ENCODE peak calls at places on chromosomes 12 and 14, in seven cellular contexts. K is T-helper 1 cell; W is Kasumi-1; J is NCI-H1694 treated with DMSO at 0.1 percent for 48 hours; A is amniotic stem cell; U is stimulated activated naive CD4-positive, alpha-beta T cell; P is NCI-H345. O is an unnamed sample.

GRCh38 chr12:89319111-89319510 is 33.2 kb downstream of the DUSP6 start:
- DNase-seq in K (no peak), W (no peak), J (no peak), A (no peak), U (no peak), P (no peak), O (no peak)

GRCh38 chr14:104499784-104500496 is 79.6 kb upstream of the C14orf180 start:
- DNase-seq in K (no peak), W (no peak), J (no peak), A (no peak), U (no peak), P (no peak), O (no peak)

GRCh38 chr12:25623816-25624215 is 70.7 kb upstream of the LMNTD1 start:
- DNase-seq in K (no peak), W (no peak), J (no peak), A (no peak), U (no peak), P (no peak), O (no peak)

GRCh38 chr14:104735830-104736642 is 12.0 kb downstream of the ADSS1 start:
- DNase-seq in K (no peak), W (no peak), J (no peak), A (no peak), U (no peak), P (no peak), O (no peak)

GRCh38 chr14:52988153-52988552 is 37.3 kb upstream of the FERMT2 start:
- DNase-seq in K (no peak), W (no peak), J (no peak), A (no peak), U (no peak), P (no peak), O (no peak)

GRCh38 chr14:51738754-51739153 is 87.0 kb downstream of the FRMD6 start:
- DNase-seq in K (no peak), W (no peak), J (peak), A (no peak), U (no peak), P (no peak), O (no peak)

GRCh38 chr14:106691601-106692291 is 1165.4 kb downstream of the TMEM121 start:
- DNase-seq in K (peak), W (no peak), J (no peak), A (no peak), U (peak), P (no peak), O (no peak)

GRCh38 chr12:51980051-51980808 is 26.5 kb upstream of the TAMALIN start:
- DNase-seq in K (peak), W (peak), J (peak), A (peak), U (peak), P (peak), O (peak)

GRCh38 chr12:19529933-19530630 is 90.8 kb downstream of the AEBP2 start:
- DNase-seq in K (no peak), W (no peak), J (no peak), A (no peak), U (no peak), P (no peak), O (no peak)

GRCh38 chr12:52441320-52441911 is 7.2 kb upstream of the KRT75 start:
- DNase-seq in K (no peak), W (no peak), J (no peak), A (no peak), U (no peak), P (no peak), O (no peak)

GRCh38 chr14:68856572-68856971 is 63.7 kb upstream of the ZFP36L1 start:
- DNase-seq in K (no peak), W (no peak), J (no peak), A (no peak), U (no peak), P (no peak), O (no peak)

GRCh38 chr12:43758247-43758727 is 303 bp downstream of the PUS7L start:
- DNase-seq in K (no peak), W (peak), J (no peak), A (no peak), U (no peak), P (no peak), O (no peak)

GRCh38 chr12:98344034-98344565 is 171.3 kb upstream of the TMPO start:
- DNase-seq in K (no peak), W (no peak), J (no peak), A (no peak), U (no peak), P (no peak), O (no peak)

GRCh38 chr12:126033746-126034145 is 968.5 kb downstream of the AACS start:
- DNase-seq in K (no peak), W (no peak), J (no peak), A (no peak), U (no peak), P (no peak), O (no peak)

GRCh38 chr12:112759786-112760185 is 31.8 kb upstream of the RPH3A start:
- DNase-seq in K (no peak), W (no peak), J (no peak), A (no peak), U (no peak), P (no peak), O (no peak)

GRCh38 chr14:56794557-56795283 is 15.6 kb downstream of the OTX2 start:
- DNase-seq in K (no peak), W (no peak), J (no peak), A (no peak), U (no peak), P (no peak), O (no peak)

GRCh38 chr12:48080285-48080684 is 25.6 kb downstream of the SENP1 start:
- DNase-seq in K (no peak), W (no peak), J (no peak), A (no peak), U (no peak), P (no peak), O (no peak)

GRCh38 chr14:77375973-77376372 is 921 bp downstream of the TMED8 start:
- DNase-seq in K (no peak), W (no peak), J (no peak), A (no peak), U (no peak), P (no peak), O (no peak)

GRCh38 chr12:80698847-80699542 is 8.4 kb upstream of the MYF6 start:
- DNase-seq in K (no peak), W (no peak), J (no peak), A (no peak), U (no peak), P (no peak), O (no peak)

GRCh38 chr12:12548713-12549112 is 13.9 kb downstream of the DUSP16 start:
- DNase-seq in K (no peak), W (no peak), J (no peak), A (no peak), U (no peak), P (no peak), O (no peak)

GRCh38 chr12:5269846-5270245 is 162.1 kb upstream of the NTF3 start:
- DNase-seq in K (no peak), W (no peak), J (no peak), A (no peak), U (no peak), P (no peak), O (no peak)

GRCh38 chr14:92473947-92474535 is 39.5 kb upstream of the RIN3 start:
- DNase-seq in K (no peak), W (no peak), J (no peak), A (no peak), U (no peak), P (no peak), O (no peak)

GRCh38 chr12:49190317-49190716 is 1.4 kb upstream of the TUBA1A start:
- DNase-seq in K (no peak), W (no peak), J (peak), A (no peak), U (no peak), P (peak), O (no peak)

GRCh38 chr12:39199371-39199770 is 243.5 kb downstream of the KIF21A start:
- DNase-seq in K (no peak), W (no peak), J (no peak), A (no peak), U (no peak), P (no peak), O (no peak)

GRCh38 chr14:20427231-20428009 is 8.5 kb downstream of the KLHL33 start:
- DNase-seq in K (no peak), W (peak), J (no peak), A (peak), U (no peak), P (no peak), O (peak)

GRCh38 chr14:104935955-104936354 is 11.3 kb downstream of the PLD4 start:
- DNase-seq in K (no peak), W (no peak), J (no peak), A (no peak), U (no peak), P (no peak), O (no peak)

GRCh38 chr14:39434401-39434800 is 2.2 kb upstream of the FBXO33 start:
- DNase-seq in K (no peak), W (no peak), J (no peak), A (no peak), U (no peak), P (no peak), O (no peak)

GRCh38 chr12:98490491-98491453 is 24.6 kb upstream of the TMPO start:
- DNase-seq in K (peak), W (peak), J (peak), A (peak), U (peak), P (peak), O (peak)

GRCh38 chr12:31773223-31773750 is 44.5 kb upstream of the AMN1 start:
- DNase-seq in K (no peak), W (no peak), J (no peak), A (no peak), U (no peak), P (no peak), O (no peak)

GRCh38 chr12:125193798-125194562 is 128.7 kb downstream of the AACS start:
- DNase-seq in K (no peak), W (no peak), J (peak), A (peak), U (no peak), P (peak), O (no peak)

GRCh38 chr12:113932411-113933196 is 33.5 kb downstream of the RBM19 start:
- DNase-seq in K (no peak), W (no peak), J (no peak), A (no peak), U (no peak), P (no peak), O (no peak)

GRCh38 chr12:106985479-106985878 is 1.5 kb downstream of the MTERF2 start:
- DNase-seq in K (no peak), W (no peak), J (no peak), A (no peak), U (no peak), P (no peak), O (no peak)

GRCh38 chr14:90940318-90940962 is 120.0 kb downstream of the RPS6KA5 start:
- DNase-seq in K (no peak), W (no peak), J (no peak), A (no peak), U (no peak), P (no peak), O (no peak)

GRCh38 chr12:105864316-105864715 is 274.4 kb downstream of the NUAK1 start:
- DNase-seq in K (no peak), W (no peak), J (no peak), A (no peak), U (no peak), P (no peak), O (no peak)

GRCh38 chr14:40574780-40575179 is 1031.9 kb upstream of the LRFN5 start:
- DNase-seq in K (no peak), W (no peak), J (no peak), A (no peak), U (no peak), P (no peak), O (no peak)

O was measured in GF-D8.